ENCODE peak calls at places on chromosomes 5 and 9, in six cellular contexts. O, J, Q, S, R and W are unnamed samples.

GRCh38 chr5:71925608-71926091 is 181.6 kb upstream of the MAP1B start:
- DNase-seq in O (no peak), J (no peak), Q (peak), S (no peak), R (no peak), W (no peak)

GRCh38 chr5:97531549-97531948 is 348.5 kb upstream of the RIOK2 start:
- DNase-seq in O (no peak), J (no peak), Q (no peak), S (no peak), R (no peak), W (no peak)

GRCh38 chr9:21862871-21863270 is 60.4 kb downstream of the MTAP start:
- DNase-seq in O (no peak), J (no peak), Q (no peak), S (no peak), R (no peak), W (no peak)

GRCh38 chr5:169097374-169097831 is 203.5 kb downstream of the SLIT3 start:
- DNase-seq in O (no peak), J (no peak), Q (no peak), S (no peak), R (peak), W (peak)

GRCh38 chr5:5139358-5140050 is 626 bp upstream of the ADAMTS16 start:
- DNase-seq in O (no peak), J (no peak), Q (no peak), S (peak), R (no peak), W (no peak)

GRCh38 chr5:16616536-16617271 is at the start of gene RETREG1:
- DNase-seq in O (peak), J (no peak), Q (peak), S (peak), R (peak), W (peak)

GRCh38 chr5:82387041-82387818 is 109.1 kb upstream of the RPS23 start:
- DNase-seq in O (peak), J (no peak), Q (no peak), S (no peak), R (peak), W (no peak)

GRCh38 chr5:179607449-179607931 is 16.0 kb downstream of the HNRNPH1 start:
- DNase-seq in O (no peak), J (no peak), Q (peak), S (no peak), R (no peak), W (peak)

GRCh38 chr9:2622361-2623045 is 916 bp downstream of the VLDLR start:
- DNase-seq in O (peak), J (no peak), Q (peak), S (peak), R (peak), W (peak)

GRCh38 chr5:38831117-38831516 is 14.7 kb upstream of the OSMR start:
- DNase-seq in O (no peak), J (no peak), Q (no peak), S (no peak), R (no peak), W (no peak)

GRCh38 chr9:136858452-136858843 is 6.3 kb downstream of the MAMDC4 start:
- DNase-seq in O (no peak), J (no peak), Q (no peak), S (no peak), R (no peak), W (no peak)

GRCh38 chr9:118366228-118366627 is 662.0 kb downstream of the TLR4 start:
- DNase-seq in O (no peak), J (no peak), Q (no peak), S (no peak), R (no peak), W (no peak)

GRCh38 chr5:155878991-155879575 is 447.9 kb upstream of the SGCD start:
- DNase-seq in O (no peak), J (no peak), Q (no peak), S (no peak), R (no peak), W (peak)

GRCh38 chr9:68416891-68417570 is 60.6 kb downstream of the PGM5 start:
- DNase-seq in O (no peak), J (no peak), Q (no peak), S (no peak), R (peak), W (no peak)

GRCh38 chr9:100579665-100580064 is 1.8 kb downstream of the CAVIN4 start:
- DNase-seq in O (no peak), J (no peak), Q (no peak), S (no peak), R (peak), W (no peak)

GRCh38 chr5:96567188-96567587 is 95.0 kb upstream of the CAST start:
- DNase-seq in O (no peak), J (peak), Q (no peak), S (no peak), R (peak), W (no peak)

GRCh38 chr9:110099236-110099741 is 108.7 kb downstream of the C9orf152 start:
- DNase-seq in O (peak), J (no peak), Q (peak), S (no peak), R (peak), W (peak)

GRCh38 chr5:82975396-82975795 is 101.8 kb downstream of the TMEM167A start:
- DNase-seq in O (no peak), J (no peak), Q (no peak), S (no peak), R (no peak), W (no peak)

GRCh38 chr9:133945977-133946753 is 46.0 kb downstream of the VAV2 start:
- DNase-seq in O (no peak), J (no peak), Q (no peak), S (no peak), R (no peak), W (no peak)

GRCh38 chr5:146291421-146292074 is 47.1 kb upstream of the POU4F3 start:
- DNase-seq in O (peak), J (no peak), Q (peak), S (peak), R (peak), W (peak)

GRCh38 chr5:141692919-141693848 is 11.2 kb upstream of the ARAP3 start:
- DNase-seq in O (no peak), J (no peak), Q (no peak), S (no peak), R (peak), W (peak)

GRCh38 chr5:124342027-124342471 is 404.4 kb downstream of the ZNF608 start:
- DNase-seq in O (no peak), J (no peak), Q (peak), S (no peak), R (peak), W (peak)

GRCh38 chr9:35515766-35516165 is 25.9 kb downstream of the RUSC2 start:
- DNase-seq in O (no peak), J (no peak), Q (no peak), S (no peak), R (peak), W (no peak)

GRCh38 chr5:159341914-159342313 is 11.6 kb upstream of the IL12B start:
- DNase-seq in O (no peak), J (peak), Q (peak), S (no peak), R (peak), W (peak)

GRCh38 chr5:95555553-95555952 is 652 bp downstream of the ARSK start:
- DNase-seq in O (no peak), J (no peak), Q (no peak), S (no peak), R (no peak), W (no peak)

GRCh38 chr5:305459-305858 is 16.1 kb upstream of the AHRR start:
- DNase-seq in O (no peak), J (no peak), Q (no peak), S (no peak), R (no peak), W (no peak)

GRCh38 chr9:107667269-107667681 is 177.7 kb upstream of the KLF4 start:
- DNase-seq in O (no peak), J (no peak), Q (no peak), S (no peak), R (no peak), W (no peak)

GRCh38 chr9:130664191-130665028 is at the start of gene PRDM12:
- DNase-seq in O (no peak), J (no peak), Q (no peak), S (no peak), R (no peak), W (no peak)

GRCh38 chr5:144028058-144028457 is 142.4 kb downstream of the YIPF5 start:
- DNase-seq in O (no peak), J (no peak), Q (no peak), S (no peak), R (peak), W (no peak)

GRCh38 chr5:76475358-76475757 is 72.3 kb downstream of the IQGAP2 start:
- DNase-seq in O (no peak), J (no peak), Q (no peak), S (no peak), R (no peak), W (no peak)

GRCh38 chr5:115770466-115770865 is 46.0 kb downstream of the CDO1 start:
- DNase-seq in O (no peak), J (no peak), Q (no peak), S (peak), R (peak), W (no peak)

GRCh38 chr5:157343842-157344790 is 78.2 kb downstream of the CYFIP2 start:
- DNase-seq in O (no peak), J (no peak), Q (peak), S (no peak), R (no peak), W (peak)

GRCh38 chr5:168978015-168978414 is 322.9 kb downstream of the SLIT3 start:
- DNase-seq in O (no peak), J (no peak), Q (no peak), S (no peak), R (peak), W (no peak)

GRCh38 chr9:36064448-36065037 is 27.8 kb downstream of the RECK start:
- DNase-seq in O (no peak), J (no peak), Q (no peak), S (no peak), R (peak), W (no peak)